ENCODE peak calls at places on chromosomes 3 and 15, in five cellular contexts. B is Peyer's patch; S is G401; D is activated CD4-positive, alpha-beta T cell treated with anti-CD3 and anti-CD28 coated beads, Interleukin-2, amount 10 ng/mL, durations not matched to agents 7 days and 5 days; E is ACHN. V is an unnamed sample.

GRCh38 chr15:28208583-28208982 is 109.5 kb upstream of the OCA2 start:
- DNase-seq in B (no peak), S (no peak), D (no peak), E (no peak), V (no peak)

GRCh38 chr15:73387507-73388255 is 18.9 kb upstream of the HCN4 start:
- DNase-seq in B (no peak), S (no peak), D (no peak), E (no peak), V (no peak)

GRCh38 chr3:45590822-45591546 is 3.6 kb upstream of the LIMD1 start:
- DNase-seq in B (no peak), S (no peak), D (no peak), E (no peak), V (no peak)

GRCh38 chr3:188941103-188941502 is 230.7 kb upstream of the TPRG1 start:
- DNase-seq in B (peak; percentile 56), S (no peak), D (no peak), E (no peak), V (no peak)

GRCh38 chr3:72810063-72810462 is 38.2 kb downstream of the SHQ1 start:
- DNase-seq in B (no peak), S (no peak), D (no peak), E (no peak), V (no peak)

GRCh38 chr3:69723389-69723788 is 15.9 kb upstream of the MITF start:
- DNase-seq in B (no peak), S (no peak), D (no peak), E (no peak), V (no peak)

GRCh38 chr15:26806161-26806560 is 33.3 kb upstream of the GABRB3 start:
- DNase-seq in B (no peak), S (no peak), D (no peak), E (no peak), V (no peak)

GRCh38 chr15:64224508-64224907 is 61.7 kb upstream of the PPIB start:
- DNase-seq in B (no peak), S (peak; percentile 35), D (no peak), E (no peak), V (no peak)

GRCh38 chr3:11624704-11625375 is 18.9 kb downstream of the VGLL4 start:
- DNase-seq in B (no peak), S (no peak), D (peak; percentile 58), E (no peak), V (no peak)

GRCh38 chr3:171825222-171825828 is 15.0 kb upstream of the PLD1 start:
- DNase-seq in B (no peak), S (no peak), D (no peak), E (no peak), V (no peak)

GRCh38 chr3:123586131-123586530 is 1.3 kb upstream of the HACD2 start:
- DNase-seq in B (peak; percentile 28), S (peak; percentile 80), D (peak; percentile 41), E (peak; percentile 70), V (peak; percentile 43)

GRCh38 chr3:138072816-138073215 is 42.6 kb downstream of the DZIP1L start:
- DNase-seq in B (no peak), S (no peak), D (no peak), E (no peak), V (no peak)

GRCh38 chr3:185421577-185422232 is 58.8 kb downstream of the MAP3K13 start:
- DNase-seq in B (no peak), S (no peak), D (no peak), E (no peak), V (no peak)

GRCh38 chr3:72289708-72290104 is 504.8 kb upstream of the PROK2 start:
- DNase-seq in B (no peak), S (no peak), D (no peak), E (no peak), V (no peak)

GRCh38 chr3:129502641-129503386 is 25.6 kb upstream of the RHO start:
- DNase-seq in B (no peak), S (peak; percentile 50), D (no peak), E (no peak), V (no peak)

GRCh38 chr3:143421556-143421955 is 302.0 kb downstream of the CHST2 start:
- DNase-seq in B (no peak), S (no peak), D (no peak), E (no peak), V (no peak)

V was measured in GDM1.